ENCODE peak calls at places on chromosomes 6 and 20, in nine cellular contexts. V, P, B, Z, S, C, W, M and A are unnamed samples.

GRCh38 chr6:37077459-37078296 is 72.2 kb downstream of the FGD2 start:
- DNase-seq in V (peak; percentile 83), P (no peak), B (peak; percentile 91), Z (peak; percentile 82), S (no peak), C (peak; percentile 74), W (peak; percentile 91), M (no peak), A (peak; percentile 80)

GRCh38 chr6:122947355-122947754 is 48.7 kb upstream of the CLVS2 start:
- DNase-seq in V (peak; percentile 34), P (peak; percentile 7), B (no peak), Z (no peak), S (no peak), C (no peak), W (no peak), M (no peak), A (no peak)

GRCh38 chr6:155782320-155782730 is 326.7 kb upstream of the NOX3 start:
- DNase-seq in V (peak; percentile 44), P (no peak), B (no peak), Z (no peak), S (no peak), C (no peak), W (no peak), M (no peak), A (no peak)

GRCh38 chr20:13552061-13552460 is 86.7 kb downstream of the TASP1 start:
- DNase-seq in V (no peak), P (no peak), B (no peak), Z (no peak), S (no peak), C (no peak), W (no peak), M (no peak), A (no peak)

GRCh38 chr6:136037246-136037884 is 185.9 kb downstream of the PDE7B start:
- DNase-seq in V (no peak), P (no peak), B (peak; percentile 17), Z (no peak), S (no peak), C (no peak), W (no peak), M (no peak), A (no peak)

GRCh38 chr20:19975901-19976300 is 41.3 kb upstream of the NAA20 start:
- DNase-seq in V (no peak), P (no peak), B (no peak), Z (no peak), S (no peak), C (no peak), W (peak; percentile 40), M (no peak), A (no peak)

GRCh38 chr6:53624491-53624890 is 41.1 kb downstream of the KLHL31 start:
- DNase-seq in V (no peak), P (no peak), B (no peak), Z (no peak), S (no peak), C (no peak), W (no peak), M (no peak), A (no peak)

GRCh38 chr20:25242231-25242630 is 5.7 kb upstream of the PYGB start:
- DNase-seq in V (no peak), P (no peak), B (no peak), Z (no peak), S (no peak), C (no peak), W (no peak), M (no peak), A (no peak)

GRCh38 chr6:111683749-111684267 is 78.1 kb upstream of the TRAF3IP2 start:
- DNase-seq in V (no peak), P (no peak), B (peak; percentile 87), Z (no peak), S (peak; percentile 91), C (no peak), W (peak; percentile 60), M (no peak), A (no peak)

GRCh38 chr6:44052419-44053011 is 74.7 kb downstream of the MRPL14 start:
- DNase-seq in V (no peak), P (no peak), B (peak; percentile 65), Z (no peak), S (no peak), C (no peak), W (peak; percentile 80), M (no peak), A (peak; percentile 66)

GRCh38 chr6:42147138-42147562 is 4.7 kb upstream of the C6orf132 start:
- DNase-seq in V (no peak), P (no peak), B (no peak), Z (no peak), S (no peak), C (no peak), W (no peak), M (no peak), A (no peak)

GRCh38 chr6:79605061-79605460 is 26.1 kb upstream of the SH3BGRL2 start:
- DNase-seq in V (no peak), P (no peak), B (no peak), Z (no peak), S (no peak), C (no peak), W (no peak), M (no peak), A (no peak)

GRCh38 chr20:21149344-21149743 is 23.5 kb downstream of the KIZ start:
- DNase-seq in V (no peak), P (no peak), B (no peak), Z (no peak), S (no peak), C (no peak), W (no peak), M (no peak), A (no peak)

GRCh38 chr6:99334526-99335127 is 14.8 kb downstream of the FAXC start:
- DNase-seq in V (peak; percentile 59), P (peak; percentile 67), B (no peak), Z (no peak), S (no peak), C (no peak), W (no peak), M (peak; percentile 43), A (no peak)

GRCh38 chr20:49282584-49283171 is 4.8 kb upstream of the ZNFX1 start:
- DNase-seq in V (no peak), P (no peak), B (no peak), Z (no peak), S (no peak), C (no peak), W (no peak), M (no peak), A (no peak)

GRCh38 chr6:134928151-134928917 is 21.6 kb downstream of the ALDH8A1 start:
- DNase-seq in V (no peak), P (no peak), B (no peak), Z (no peak), S (no peak), C (no peak), W (no peak), M (no peak), A (no peak)

GRCh38 chr6:134935076-134935475 is 14.8 kb downstream of the ALDH8A1 start:
- DNase-seq in V (peak; percentile 42), P (no peak), B (no peak), Z (no peak), S (no peak), C (no peak), W (no peak), M (no peak), A (no peak)

GRCh38 chr6:134930463-134930862 is 19.4 kb downstream of the ALDH8A1 start:
- DNase-seq in V (no peak), P (no peak), B (no peak), Z (no peak), S (no peak), C (no peak), W (no peak), M (no peak), A (no peak)

GRCh38 chr6:134932535-134933470 is 17.1 kb downstream of the ALDH8A1 start:
- DNase-seq in V (no peak), P (no peak), B (no peak), Z (no peak), S (peak; percentile 84), C (no peak), W (no peak), M (no peak), A (no peak)

DNA sequence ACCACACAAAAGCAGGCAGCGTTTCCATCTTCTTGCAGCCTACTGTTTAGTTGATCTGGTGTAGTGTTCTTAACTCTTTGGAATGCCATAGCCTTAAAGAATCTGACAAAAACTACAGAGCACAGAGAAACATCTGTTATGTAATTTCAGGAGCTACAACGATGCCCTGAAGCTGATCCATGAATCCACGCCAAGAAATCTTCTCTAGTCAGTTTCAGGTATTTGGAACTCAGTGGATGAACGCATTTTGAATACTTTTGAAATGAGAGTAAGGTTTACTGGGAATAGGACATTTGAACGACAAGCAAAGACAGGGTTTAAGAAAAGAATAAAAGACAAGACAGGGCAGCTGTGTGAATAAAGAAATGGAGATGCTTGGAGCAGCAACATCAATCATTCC is 17.8 kb downstream of the ALDH8A1 start:
- DNase-seq in V (no peak), P (no peak), B (no peak), Z (no peak), S (peak; percentile 34), C (no peak), W (no peak), M (no peak), A (no peak)
- H3K4me1 ChIP-seq in V (peaks cover 6% of the 10 kb centered on the region), P (no peaks in the 10 kb centered on the region), B (no peaks in the 10 kb centered on the region), Z (no peaks in the 10 kb centered on the region), S (peaks cover 6% of the 10 kb centered on the region), C (no peaks in the 10 kb centered on the region), W (no peaks in the 10 kb centered on the region), M (peaks cover under 1% of the 10 kb centered on the region), A (no peaks in the 10 kb centered on the region)

GRCh38 chr6:20571261-20571660 is 37.0 kb downstream of the CDKAL1 start:
- DNase-seq in V (no peak), P (no peak), B (no peak), Z (no peak), S (no peak), C (no peak), W (no peak), M (no peak), A (no peak)
- H3K4me1 ChIP-seq in V (peaks cover 3% of the 10 kb centered on the region), P (no peaks in the 10 kb centered on the region), B (no peaks in the 10 kb centered on the region), Z (no peaks in the 10 kb centered on the region), S (peaks cover 15% of the 10 kb centered on the region), C (no peaks in the 10 kb centered on the region), W (peaks cover 7% of the 10 kb centered on the region), M (no peaks in the 10 kb centered on the region), A (no peaks in the 10 kb centered on the region)

GRCh38 chr6:164195605-164196004 is 781.1 kb downstream of the QKI start:
- DNase-seq in V (no peak), P (no peak), B (no peak), Z (no peak), S (no peak), C (no peak), W (no peak), M (no peak), A (no peak)
- H3K4me1 ChIP-seq in V (no peaks in the 10 kb centered on the region), P (no peaks in the 10 kb centered on the region), B (no peaks in the 10 kb centered on the region), Z (no peaks in the 10 kb centered on the region), S (no peaks in the 10 kb centered on the region), C (no peaks in the 10 kb centered on the region), W (no peaks in the 10 kb centered on the region), M (no peaks in the 10 kb centered on the region), A (no peaks in the 10 kb centered on the region)

DNA sequence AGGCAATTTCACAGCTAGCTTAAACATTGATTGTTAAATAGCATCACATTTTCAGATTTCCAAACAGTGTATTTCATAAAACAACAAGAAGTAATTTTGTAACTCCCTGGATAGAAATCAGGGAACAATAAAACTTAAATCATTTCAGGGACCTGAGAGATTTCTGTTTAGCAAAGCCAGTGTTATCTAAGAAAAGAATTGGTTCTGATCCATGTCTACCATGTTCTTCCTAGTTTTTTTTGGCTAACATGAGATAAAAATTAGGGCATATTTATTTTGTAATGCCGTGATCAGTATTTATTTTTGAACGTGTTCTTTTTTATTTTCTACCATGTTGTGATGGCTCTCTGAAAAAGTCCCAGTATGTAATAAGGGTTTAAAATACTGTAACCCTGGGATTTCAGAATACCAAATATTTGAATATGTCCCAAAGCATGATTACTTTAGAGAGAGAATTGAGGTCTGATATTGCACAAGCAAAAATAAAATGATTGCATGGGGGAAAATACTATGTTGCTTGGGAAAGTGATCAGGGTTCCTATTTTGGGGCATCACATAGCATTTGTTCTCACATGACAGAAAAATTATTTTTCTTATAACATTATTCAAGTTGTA is 188.7 kb upstream of the CEP162 start:
- DNase-seq in V (no peak), P (no peak), B (no peak), Z (no peak), S (no peak), C (no peak), W (no peak), M (no peak), A (no peak)
- H3K4me1 ChIP-seq in V (no peaks in the 10 kb centered on the region), P (no peaks in the 10 kb centered on the region), B (no peaks in the 10 kb centered on the region), Z (no peaks in the 10 kb centered on the region), S (no peaks in the 10 kb centered on the region), C (no peaks in the 10 kb centered on the region), W (no peaks in the 10 kb centered on the region), M (no peaks in the 10 kb centered on the region), A (peaks cover 2% of the 10 kb centered on the region)